ENCODE peak calls at places on chromosomes 16 and 17, in five cellular contexts. R is HFF-Myc, O is cardiac fibroblast, C is fibroblast of lung, V is OCI-LY7. U is an unnamed sample.

GRCh38 chr17:61362396-61362795 is 37.2 kb upstream of the TBX2 start:
- DNase-seq in R (no peak), O (no peak), V (no peak), C (no peak), U (no peak)

GRCh38 chr16:69823831-69824563 is 61.9 kb downstream of the WWP2 start:
- DNase-seq in R (no peak), V (no peak), C (no peak), O (peak; percentile 33), U (peak; percentile 71)

GRCh38 chr16:4373909-4374742 is 2.5 kb downstream of the VASN start:
- DNase-seq in V (no peak), R (no peak), C (peak; percentile 97), O (peak; percentile 99), U (no peak)

GRCh38 chr17:41553987-41554680 is 17.7 kb downstream of the KRT9 start:
- DNase-seq in C (no peak), R (no peak), O (no peak), V (no peak), U (no peak)

GRCh38 chr16:2857451-2858244 is at the start of gene PRSS22:
- DNase-seq in C (no peak), V (no peak), O (no peak), R (no peak), U (no peak)

GRCh38 chr16:77437859-77438258 is 3.0 kb upstream of the ADAMTS18 start:
- DNase-seq in V (no peak), R (no peak), C (no peak), O (no peak), U (no peak)

GRCh38 chr16:22004321-22004720 is 3.4 kb upstream of the PDZD9 start:
- DNase-seq in V (no peak), C (no peak), O (no peak), R (no peak), U (no peak)

GRCh38 chr17:80455784-80456183 is 20.6 kb downstream of the NPTX1 start:
- DNase-seq in C (no peak), O (no peak), V (no peak), R (no peak), U (no peak)

GRCh38 chr17:69654981-69655581 is 240.6 kb downstream of the MAP2K6 start:
- DNase-seq in R (peak; percentile 87), V (peak; percentile 84), C (peak; percentile 93), O (peak; percentile 69), U (no peak)

GRCh38 chr16:5054876-5055865 is 10.6 kb downstream of the C16orf89 start:
- DNase-seq in O (no peak), C (no peak), V (no peak), R (no peak), U (no peak)

GRCh38 chr17:44928950-44929720 is 13.8 kb upstream of the GFAP start:
- DNase-seq in O (no peak), V (no peak), C (no peak), R (no peak), U (no peak)

GRCh38 chr17:29066603-29067002 is 23.7 kb downstream of the PIPOX start:
- DNase-seq in C (no peak), R (no peak), O (no peak), V (no peak), U (no peak)

GRCh38 chr16:3646348-3646920 is 8.1 kb upstream of the DNASE1 start:
- DNase-seq in C (no peak), R (no peak), V (no peak), O (no peak), U (no peak)

GRCh38 chr17:17840751-17841591 is 4.2 kb upstream of the SREBF1 start:
- DNase-seq in R (no peak), O (peak; percentile 55), C (peak; percentile 46), V (peak; percentile 22), U (peak; percentile 29)

GRCh38 chr17:60108712-60109111 is 30.0 kb upstream of the HEATR6 start:
- DNase-seq in O (no peak), V (no peak), R (no peak), C (no peak), U (no peak)

GRCh38 chr16:4685776-4686496 is 7.4 kb upstream of the NUDT16L1 start:
- DNase-seq in V (no peak), O (no peak), R (no peak), C (no peak), U (no peak)

GRCh38 chr17:76811028-76811427 is 57.2 kb upstream of the MGAT5B start:
- DNase-seq in R (no peak), C (no peak), O (no peak), V (no peak), U (no peak)

GRCh38 chr16:84548971-84549844 is 44.7 kb upstream of the MEAK7 start:
- DNase-seq in O (no peak), C (peak; percentile 34), R (no peak), V (no peak), U (no peak)

GRCh38 chr17:60825351-60825750 is 147.7 kb downstream of the BCAS3 start:
- DNase-seq in C (no peak), R (no peak), O (no peak), V (no peak), U (no peak)

GRCh38 chr17:49848739-49849138 is 870 bp upstream of the TAC4 start:
- DNase-seq in C (no peak), O (no peak), V (no peak), R (no peak), U (no peak)

GRCh38 chr17:46943511-46944393 is 20.8 kb downstream of the GOSR2 start:
- DNase-seq in V (no peak), O (peak; percentile 36), C (peak; percentile 55), R (no peak), U (no peak)

GRCh38 chr16:30470632-30471007 is 1.9 kb upstream of the ITGAL start:
- DNase-seq in V (no peak), R (no peak), C (no peak), O (no peak), U (no peak)

GRCh38 chr17:37493249-37494027 is 3.7 kb downstream of the DUSP14 start:
- DNase-seq in O (peak; percentile 68), V (no peak), R (no peak), C (peak; percentile 98), U (no peak)

GRCh38 chr17:72562628-72563188 is 441.9 kb downstream of the SOX9 start:
- DNase-seq in O (no peak), C (no peak), V (no peak), R (no peak), U (no peak)

GRCh38 chr16:58678716-58679115 is 5.9 kb downstream of the SLC38A7 start:
- DNase-seq in C (no peak), V (peak; percentile 33), O (peak; percentile 57), R (no peak), U (no peak)

GRCh38 chr16:15523092-15523541 is 88.7 kb downstream of the BMERB1 start:
- DNase-seq in C (no peak), R (no peak), V (peak; percentile 50), O (no peak), U (no peak)
- TF ChIP-seq CTCF in C (no peak), R (no peak), V (peak; percentile 54), O (no peak), U (no peak)

GRCh38 chr17:34841467-34841866 is 119.8 kb downstream of the CCT6B start:
- DNase-seq in R (no peak), C (no peak), V (peak; percentile 36), O (no peak), U (no peak)
- TF ChIP-seq CTCF in R (peak; percentile 4), C (no peak), V (peak; percentile 59), O (no peak), U (no peak)

GRCh38 chr17:77892469-77893143 is 65.9 kb upstream of the TNRC6C start:
- DNase-seq in R (no peak), V (no peak), O (no peak), C (peak; percentile 6), U (no peak)
- TF ChIP-seq CTCF in R (peak; percentile 42), V (peak; percentile 80), O (peak; percentile 13), C (no peak), U (no peak)

GRCh38 chr16:51971184-51971583 is 575.8 kb downstream of the TOX3 start:
- DNase-seq in R (no peak), V (peak; percentile 1), C (no peak), O (peak; percentile 5), U (no peak)
- TF ChIP-seq CTCF in R (peak; percentile 23), V (peak; percentile 60), C (peak; percentile 44), O (peak; percentile 48), U (no peak)

DNA sequence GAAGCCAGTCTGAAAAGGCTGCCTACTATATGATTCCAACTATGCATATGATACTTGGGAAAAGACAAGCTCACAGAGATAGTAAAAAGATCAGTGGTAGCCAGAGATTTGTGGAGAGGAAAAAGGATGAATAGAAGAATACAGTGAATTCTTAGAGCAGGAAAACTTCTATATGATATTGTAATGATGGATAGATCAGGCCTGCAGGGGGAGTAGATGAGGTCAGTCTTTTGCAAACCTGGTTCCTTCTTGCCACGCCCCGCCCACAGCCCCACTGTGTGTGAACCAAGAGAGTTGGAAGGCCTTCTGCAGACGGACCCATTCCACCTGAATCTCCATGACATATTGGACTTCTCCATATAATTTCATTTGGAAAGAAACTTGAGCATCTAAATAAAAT is 761 bp upstream of the CCL8 start:
- DNase-seq in O (no peak), C (no peak), R (no peak), V (peak; percentile 49), U (no peak)
- TF ChIP-seq CTCF in O (peak; percentile 6), C (no peak), R (peak; percentile 21), V (peak; percentile 74), U (no peak)